ENCODE peak calls at places on chromosomes 13 and 19, in ten cellular contexts. K is T-cell; E is COR-L47; N is memory B cell; V is HT1080; O is stimulated activated CD4-positive, alpha-beta T cell treated with anti-CD3 and anti-CD28 coated beads, Interleukin-4, amount 100 ng/mL, for 48 hours; S is naive thymus-derived CD8-positive, alpha-beta T cell; P is fibroblast of gingiva; Z is activated T-helper 1 cell treated with anti-CD3 and anti-CD28 coated beads, Interleukin-12 subunit alpha, Interleukin-12 subunit beta, Interleukin-2, Interleukin-4 antibody, amounts not matched to agents 30 ng/mL and 10 ng/mL and 1 ng/mL, durations not matched to agents 14 hours and 24 hours and 36 hours; I is GM10248. J is an unnamed sample.

GRCh38 chr19:18502633-18503294 is 19.1 kb downstream of the ELL start:
- DNase-seq in E (no peak), Z (no peak), K (no peak), O (no peak), P (no peak), N (no peak), I (no peak), S (no peak), V (no peak), J (no peak)

GRCh38 chr13:41075034-41075433 is 13.7 kb downstream of the WBP4 start:
- DNase-seq in E (peak; percentile 70), O (no peak), Z (no peak), N (peak; percentile 28), P (peak; percentile 30), S (peak; percentile 30), V (no peak), I (peak; percentile 35), K (no peak), J (peak; percentile 41)

GRCh38 chr13:110485604-110486003 is 75.9 kb downstream of the RAB20 start:
- DNase-seq in Z (no peak), I (no peak), E (no peak), P (no peak), N (no peak), O (no peak), K (no peak), S (no peak), V (no peak), J (no peak)

GRCh38 chr13:98689347-98689968 is 63.0 kb downstream of the SLC15A1 start:
- DNase-seq in S (no peak), K (no peak), O (no peak), Z (no peak), V (no peak), I (no peak), E (no peak), P (no peak), N (no peak), J (no peak)

GRCh38 chr13:109880371-109881346 is 94.3 kb upstream of the IRS2 start:
- DNase-seq in Z (no peak), P (no peak), N (no peak), K (no peak), S (no peak), E (no peak), I (no peak), O (no peak), V (no peak), J (no peak)

GRCh38 chr19:32570081-32570785 is 10.8 kb upstream of the PDCD5 start:
- DNase-seq in V (peak; percentile 56), O (peak; percentile 20), K (peak; percentile 49), E (peak; percentile 46), S (peak; percentile 64), N (no peak), I (peak; percentile 52), Z (no peak), P (peak; percentile 47), J (peak; percentile 32)

GRCh38 chr19:2207991-2208860 is 27.9 kb downstream of the PLEKHJ1 start:
- DNase-seq in P (peak; percentile 74), V (peak; percentile 79), O (no peak), S (peak; percentile 5), K (no peak), N (peak; percentile 50), E (no peak), I (peak; percentile 58), Z (no peak), J (no peak)

GRCh38 chr13:23578411-23579071 is 8.3 kb downstream of the TNFRSF19 start:
- DNase-seq in K (peak; percentile 17), O (peak; percentile 53), Z (peak; percentile 57), N (no peak), V (peak; percentile 68), P (peak; percentile 65), I (peak; percentile 74), S (peak; percentile 55), E (peak; percentile 54), J (peak; percentile 59)

GRCh38 chr13:91313103-91313502 is 34.4 kb upstream of the MIR17HG start:
- DNase-seq in V (peak; percentile 66), O (no peak), Z (peak; percentile 17), S (peak; percentile 21), K (no peak), E (peak; percentile 58), P (peak; percentile 3), I (no peak), N (no peak), J (no peak)